ENCODE peak calls at places on chromosomes 5 and 9, in six cellular contexts. One of them, this sample, is unnamed. For H3K27me3 and H3K9me3, the result is how much of the 10 kb centered on the place peaks cover.

GRCh38 chr9:135506327-135507103 is 6.0 kb downstream of the MRPS2 start:
- DNase-seq in cardiac muscle cell: peak
- DNase-seq in PC-3: no peak
- DNase-seq in IMR-90: no peak
- DNase-seq in right atrium auricular region: no peak
- DNase-seq in HCT116: no peak
- DNase-seq in this sample: no peak

GRCh38 chr9:129141066-129142041 is 30.1 kb downstream of the PTPA start:
- DNase-seq in cardiac muscle cell: peak
- DNase-seq in PC-3: no peak
- DNase-seq in IMR-90: peak
- DNase-seq in right atrium auricular region: peak
- DNase-seq in HCT116: no peak
- DNase-seq in this sample: peak

GRCh38 chr5:133238426-133239205 is 186.8 kb downstream of the HSPA4 start:
- DNase-seq in cardiac muscle cell: no peak
- DNase-seq in PC-3: no peak
- DNase-seq in IMR-90: no peak
- DNase-seq in right atrium auricular region: no peak
- DNase-seq in HCT116: no peak
- DNase-seq in this sample: no peak

GRCh38 chr5:68942169-68942568 is 151.6 kb upstream of the SLC30A5 start:
- DNase-seq in cardiac muscle cell: no peak
- DNase-seq in PC-3: no peak
- DNase-seq in IMR-90: no peak
- DNase-seq in right atrium auricular region: no peak
- DNase-seq in HCT116: no peak
- DNase-seq in this sample: no peak

GRCh38 chr9:110776207-110776606 is 107.6 kb downstream of the MUSK start:
- DNase-seq in cardiac muscle cell: no peak
- DNase-seq in PC-3: no peak
- DNase-seq in IMR-90: no peak
- DNase-seq in right atrium auricular region: no peak
- DNase-seq in HCT116: no peak
- DNase-seq in this sample: no peak

GRCh38 chr9:120571443-120572257 is 8.3 kb downstream of the CDK5RAP2 start:
- DNase-seq in cardiac muscle cell: peak
- DNase-seq in PC-3: no peak
- DNase-seq in IMR-90: peak
- DNase-seq in right atrium auricular region: no peak
- DNase-seq in HCT116: no peak
- DNase-seq in this sample: peak

GRCh38 chr9:116639251-116639741 is 47.8 kb upstream of the TRIM32 start:
- DNase-seq in cardiac muscle cell: peak
- DNase-seq in PC-3: no peak
- DNase-seq in IMR-90: peak
- DNase-seq in right atrium auricular region: no peak
- DNase-seq in HCT116: no peak
- DNase-seq in this sample: no peak

GRCh38 chr5:51397996-51398395 is 14.7 kb downstream of the ISL1 start:
- DNase-seq in cardiac muscle cell: no peak
- DNase-seq in PC-3: no peak
- DNase-seq in IMR-90: no peak
- DNase-seq in right atrium auricular region: no peak
- DNase-seq in HCT116: no peak
- DNase-seq in this sample: no peak

GRCh38 chr5:150372626-150373025 is 15.1 kb downstream of the TCOF1 start:
- DNase-seq in cardiac muscle cell: no peak
- DNase-seq in PC-3: no peak
- DNase-seq in IMR-90: no peak
- DNase-seq in right atrium auricular region: no peak
- DNase-seq in HCT116: no peak
- DNase-seq in this sample: no peak

GRCh38 chr9:37936965-37937364 is 33.0 kb upstream of the SLC25A51 start:
- DNase-seq in cardiac muscle cell: peak
- DNase-seq in PC-3: no peak
- DNase-seq in IMR-90: peak
- DNase-seq in right atrium auricular region: peak
- DNase-seq in HCT116: no peak
- DNase-seq in this sample: peak

GRCh38 chr5:169712428-169712827 is 75.4 kb downstream of the DOCK2 start:
- DNase-seq in cardiac muscle cell: no peak
- DNase-seq in PC-3: no peak
- DNase-seq in IMR-90: peak
- DNase-seq in right atrium auricular region: no peak
- DNase-seq in HCT116: no peak
- DNase-seq in this sample: no peak

GRCh38 chr5:172123269-172123692 is 64.7 kb downstream of the STK10 start:
- DNase-seq in cardiac muscle cell: peak
- DNase-seq in PC-3: peak
- DNase-seq in IMR-90: peak
- DNase-seq in right atrium auricular region: peak
- DNase-seq in HCT116: no peak
- DNase-seq in this sample: no peak

GRCh38 chr9:125409217-125409636 is 147.6 kb downstream of the GAPVD1 start:
- DNase-seq in cardiac muscle cell: no peak
- DNase-seq in PC-3: no peak
- DNase-seq in IMR-90: no peak
- DNase-seq in right atrium auricular region: no peak
- DNase-seq in HCT116: peak
- DNase-seq in this sample: no peak
- H3K4me3 ChIP-seq in cardiac muscle cell: no peak
- H3K4me3 ChIP-seq in PC-3: no peak
- H3K4me3 ChIP-seq in IMR-90: no peak
- H3K4me3 ChIP-seq in right atrium auricular region: no peak
- H3K4me3 ChIP-seq in HCT116: peak
- H3K4me3 ChIP-seq in this sample: no peak

DNA sequence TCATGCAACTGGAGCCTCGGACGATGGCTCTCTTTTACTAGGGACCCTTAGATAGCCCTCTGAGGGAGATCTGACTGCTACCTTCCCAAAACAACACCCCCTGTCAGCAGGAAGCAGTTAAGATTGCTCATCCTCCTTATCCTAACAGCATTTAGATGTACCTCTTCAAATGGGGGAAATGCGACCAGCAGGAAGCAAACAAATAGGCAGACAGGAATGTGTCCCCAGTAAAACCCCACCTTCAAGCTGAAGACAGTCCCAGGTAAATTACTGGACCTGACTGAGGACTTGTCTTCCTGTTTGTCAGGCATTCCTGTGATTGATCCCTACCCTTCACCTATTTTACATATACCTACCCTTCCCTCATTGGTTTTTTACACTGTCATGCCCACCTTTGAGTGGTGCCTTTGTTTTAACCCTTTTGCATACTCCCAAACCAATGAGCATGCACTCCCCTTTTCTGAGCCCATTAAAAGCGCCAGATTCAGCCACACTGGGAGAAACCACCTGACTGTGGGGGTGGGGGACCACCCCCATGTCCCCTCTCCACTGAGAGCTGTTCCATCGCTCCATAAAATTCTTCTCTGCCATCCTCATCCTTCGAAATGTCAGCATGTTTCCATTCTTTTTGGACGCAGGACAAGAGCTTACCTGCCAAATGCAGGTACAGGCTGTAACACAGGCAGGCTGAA is 954.0 kb upstream of the CDH6 start:
- DNase-seq in cardiac muscle cell: no peak
- DNase-seq in PC-3: no peak
- DNase-seq in IMR-90: no peak
- DNase-seq in right atrium auricular region: no peak
- DNase-seq in HCT116: no peak
- DNase-seq in this sample: no peak
- H3K27me3 ChIP-seq in cardiac muscle cell: under half
- H3K27me3 ChIP-seq in PC-3: under half
- H3K27me3 ChIP-seq in IMR-90: under half
- H3K27me3 ChIP-seq in right atrium auricular region: under half
- H3K27me3 ChIP-seq in HCT116: under half
- H3K27me3 ChIP-seq in this sample: under half

GRCh38 chr5:141393267-141393666 is 834 bp downstream of the PCDHGA8 start:
- DNase-seq in cardiac muscle cell: no peak
- DNase-seq in PC-3: no peak
- DNase-seq in IMR-90: no peak
- DNase-seq in right atrium auricular region: no peak
- DNase-seq in HCT116: no peak
- DNase-seq in this sample: no peak
- H3K9me3 ChIP-seq in cardiac muscle cell: under half
- H3K9me3 ChIP-seq in PC-3: under half
- H3K9me3 ChIP-seq in IMR-90: under half
- H3K9me3 ChIP-seq in right atrium auricular region: under half
- H3K9me3 ChIP-seq in HCT116: under half
- H3K9me3 ChIP-seq in this sample: half or more

DNA sequence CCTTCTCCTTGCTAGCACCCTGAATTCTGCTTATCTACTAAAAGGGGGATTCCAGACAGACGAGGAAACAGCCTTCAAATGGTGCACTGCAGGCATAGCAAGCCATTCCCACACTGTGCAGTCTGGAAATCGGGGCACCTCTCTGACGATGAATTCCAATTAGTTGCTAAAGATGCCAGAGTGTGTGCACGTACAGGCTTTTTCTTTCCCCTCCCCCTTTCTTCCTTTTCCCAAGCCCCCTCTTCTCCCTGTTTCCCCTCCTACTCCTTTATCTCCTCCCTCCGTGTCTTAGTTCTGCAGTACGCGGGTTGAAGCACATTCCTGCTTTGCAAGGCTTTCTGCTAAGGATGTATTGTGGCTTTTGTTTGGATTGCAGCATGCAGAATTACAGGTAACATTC is at the start of gene GPR21:
- DNase-seq in cardiac muscle cell: peak
- DNase-seq in PC-3: no peak
- DNase-seq in IMR-90: no peak
- DNase-seq in right atrium auricular region: no peak
- DNase-seq in HCT116: no peak
- DNase-seq in this sample: no peak
- H3K4me3 ChIP-seq in cardiac muscle cell: no peak
- H3K4me3 ChIP-seq in PC-3: no peak
- H3K4me3 ChIP-seq in IMR-90: no peak
- H3K4me3 ChIP-seq in right atrium auricular region: peak
- H3K4me3 ChIP-seq in HCT116: no peak
- H3K4me3 ChIP-seq in this sample: no peak

This sample was measured in AG04450.